ENCODE peak calls at places on chromosomes 7 and 10, in four cellular contexts. Y is heart right ventricle, J is cardiac muscle cell, I is pancreas. Z is an unnamed sample. For H3K27me3, the result is how much of the 10 kb centered on the place peaks cover.

GRCh38 chr10:45653454-45653853 is 19.1 kb downstream of the ZFAND4 start:
- DNase-seq in Y (no peak), J (no peak), I (no peak), Z (no peak)

GRCh38 chr10:5888352-5888751 is 1.3 kb downstream of the ANKRD16 start:
- DNase-seq in Y (no peak), J (peak), I (no peak), Z (no peak)

GRCh38 chr7:46207931-46208634 is 287.0 kb upstream of the IGFBP3 start:
- DNase-seq in Y (no peak), J (no peak), I (peak), Z (no peak)

GRCh38 chr10:22250897-22251605 is 33.2 kb upstream of the EBLN1 start:
- DNase-seq in Y (no peak), J (peak), I (no peak), Z (no peak)

GRCh38 chr7:44073664-44074348 is 8.4 kb upstream of the PGAM2 start:
- DNase-seq in Y (peak), J (no peak), I (peak), Z (no peak)

GRCh38 chr10:97234403-97234802 is 48.6 kb upstream of the SLIT1 start:
- DNase-seq in Y (no peak), J (peak), I (no peak), Z (no peak)

GRCh38 chr10:71933651-71934050 is 30.5 kb upstream of the CHST3 start:
- DNase-seq in Y (no peak), J (no peak), I (no peak), Z (peak)

GRCh38 chr10:92419740-92420553 is 129.0 kb downstream of the MARCHF5 start:
- DNase-seq in Y (peak), J (peak), I (peak), Z (no peak)

GRCh38 chr10:77279207-77279606 is 358.4 kb downstream of the KCNMA1 start:
- DNase-seq in Y (no peak), J (peak), I (peak), Z (no peak)

GRCh38 chr10:125639846-125640245 is 43.1 kb downstream of the TEX36 start:
- DNase-seq in Y (no peak), J (no peak), I (no peak), Z (no peak)
- H3K27me3 ChIP-seq in Y (under half), J (under half), I (under half), Z (under half)

GRCh38 chr10:101617102-101617823 is 29.1 kb downstream of the DPCD start:
- DNase-seq in Y (no peak), J (peak), I (no peak), Z (no peak)
- TF ChIP-seq CTCF in Y (no peak), J (no peak), I (no peak), Z (no peak)

GRCh38 chr7:134458806-134459698 is at the start of gene AKR1B1:
- DNase-seq in Y (peak), J (peak), I (peak), Z (peak)
- H3K27ac ChIP-seq in Y (peak), J (no peak), I (peak), Z (peak)

DNA sequence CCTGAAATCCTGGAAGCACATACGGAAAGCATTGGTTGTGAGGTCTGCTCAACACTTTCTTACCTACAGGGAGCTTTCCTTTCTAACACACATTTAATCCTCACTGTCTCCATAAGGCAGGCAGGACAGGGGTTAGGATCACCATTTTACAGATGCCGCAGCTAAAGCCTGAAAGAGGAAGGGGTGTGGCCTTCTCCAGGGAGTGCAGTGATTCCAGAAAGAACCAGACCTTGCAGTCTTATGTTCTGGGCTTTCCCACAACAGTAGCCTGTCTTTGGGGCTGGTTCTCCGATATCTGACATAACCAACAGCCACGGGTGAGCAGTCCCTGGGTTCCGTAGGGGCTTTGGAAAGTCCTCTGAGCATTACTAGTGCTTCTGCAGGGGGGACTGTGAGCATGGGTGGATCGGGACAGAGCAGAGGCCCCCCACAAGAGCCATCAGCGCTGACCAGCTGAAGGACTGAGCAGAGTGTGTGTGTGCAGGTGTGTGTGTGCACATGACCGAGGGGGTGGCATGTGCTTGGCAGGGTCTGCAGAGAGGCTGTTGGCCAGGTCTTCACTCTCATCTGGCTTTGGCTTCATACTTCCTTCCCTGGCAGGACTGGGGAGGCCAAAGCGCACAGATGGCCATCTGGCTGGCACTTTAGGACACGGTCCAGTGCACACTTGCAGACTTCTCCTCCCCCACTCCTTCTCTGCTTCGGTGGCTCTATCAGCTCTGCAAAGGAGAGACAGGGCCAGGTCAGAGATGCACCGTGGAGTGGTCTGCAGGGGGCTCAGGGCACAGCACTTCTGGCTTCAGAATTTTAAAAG is 400.3 kb downstream of the RPS24 start:
- DNase-seq in Y (no peak), J (no peak), I (no peak), Z (no peak)
- H3K27me3 ChIP-seq in Y (under half), J (under half), I (under half), Z (under half)